ENCODE peak calls at places on chromosomes 13 and 19, in seven cellular contexts. O is K562, X is GM12892, R is GM12878, N is SK-N-SH, J is H1, Z is HepG2. B is an unnamed sample.

GRCh38 chr19:58361900-58362271 is 665 bp downstream of the ZNF497 start:
- DNase-seq in N (peak), Z (peak), R (no peak), X (peak), O (peak), J (no peak), B (peak)

GRCh38 chr19:32224371-32225244 is 120.8 kb upstream of the ZNF507 start:
- DNase-seq in N (peak), O (peak), X (peak), R (no peak), J (peak), Z (peak), B (peak)

GRCh38 chr13:44117351-44117750 is 237.6 kb downstream of the LACC1 start:
- DNase-seq in R (no peak), J (no peak), Z (no peak), X (no peak), N (no peak), O (no peak), B (no peak)

GRCh38 chr19:5515737-5516136 is 52.0 kb downstream of the TINCR start:
- DNase-seq in O (peak), N (no peak), R (no peak), X (no peak), Z (no peak), J (peak), B (no peak)

GRCh38 chr19:43765109-43765876 is 10.5 kb upstream of the SMG9 start:
- DNase-seq in Z (peak), N (no peak), O (peak), J (no peak), R (peak), X (no peak), B (no peak)

GRCh38 chr19:30215248-30215647 is 156.9 kb upstream of the ZNF536 start:
- DNase-seq in N (no peak), O (no peak), R (no peak), J (no peak), X (no peak), Z (no peak), B (no peak)

GRCh38 chr19:16069813-16070365 is 6.4 kb upstream of the TPM4 start:
- DNase-seq in N (no peak), O (no peak), R (no peak), J (no peak), X (no peak), Z (no peak), B (no peak)

GRCh38 chr13:21355304-21355703 is 103.8 kb downstream of the ZDHHC20 start:
- DNase-seq in R (no peak), Z (no peak), J (peak), X (no peak), N (no peak), O (no peak), B (no peak)

GRCh38 chr13:113804703-113805430 is 45.8 kb downstream of the TMEM255B start:
- DNase-seq in N (no peak), R (no peak), J (no peak), Z (no peak), X (no peak), O (no peak), B (no peak)

GRCh38 chr13:67107973-67108372 is 122.2 kb downstream of the PCDH9 start:
- DNase-seq in N (no peak), X (no peak), O (no peak), Z (no peak), R (no peak), J (no peak), B (no peak)

GRCh38 chr13:50080158-50080855 is 65.1 kb downstream of the KCNRG start:
- DNase-seq in X (no peak), O (peak), J (no peak), R (no peak), N (peak), Z (peak), B (no peak)

GRCh38 chr19:4496304-4496703 is 22.0 kb downstream of the PLIN4 start:
- DNase-seq in O (no peak), X (no peak), J (no peak), Z (no peak), N (no peak), R (no peak), B (no peak)

GRCh38 chr19:4493104-4493928 is 21.2 kb downstream of the HDGFL2 start:
- DNase-seq in J (no peak), X (no peak), Z (no peak), O (no peak), N (no peak), R (no peak), B (no peak)

GRCh38 chr19:4494691-4495064 is 22.6 kb downstream of the HDGFL2 start:
- DNase-seq in R (no peak), Z (no peak), O (no peak), X (no peak), J (no peak), N (no peak), B (no peak)

GRCh38 chr19:4493929-4494690 is 22.0 kb downstream of the HDGFL2 start:
- DNase-seq in N (no peak), Z (no peak), X (no peak), O (no peak), R (no peak), J (no peak), B (no peak)

GRCh38 chr19:4495471-4495870 is 22.8 kb downstream of the PLIN4 start:
- DNase-seq in J (peak), R (no peak), X (no peak), Z (no peak), O (no peak), N (no peak), B (peak)
- TF ChIP-seq TAF1 in J (no peak), R (no peak), X (no peak), Z (no peak), O (no peak), N (no peak), B (no peak)

DNA sequence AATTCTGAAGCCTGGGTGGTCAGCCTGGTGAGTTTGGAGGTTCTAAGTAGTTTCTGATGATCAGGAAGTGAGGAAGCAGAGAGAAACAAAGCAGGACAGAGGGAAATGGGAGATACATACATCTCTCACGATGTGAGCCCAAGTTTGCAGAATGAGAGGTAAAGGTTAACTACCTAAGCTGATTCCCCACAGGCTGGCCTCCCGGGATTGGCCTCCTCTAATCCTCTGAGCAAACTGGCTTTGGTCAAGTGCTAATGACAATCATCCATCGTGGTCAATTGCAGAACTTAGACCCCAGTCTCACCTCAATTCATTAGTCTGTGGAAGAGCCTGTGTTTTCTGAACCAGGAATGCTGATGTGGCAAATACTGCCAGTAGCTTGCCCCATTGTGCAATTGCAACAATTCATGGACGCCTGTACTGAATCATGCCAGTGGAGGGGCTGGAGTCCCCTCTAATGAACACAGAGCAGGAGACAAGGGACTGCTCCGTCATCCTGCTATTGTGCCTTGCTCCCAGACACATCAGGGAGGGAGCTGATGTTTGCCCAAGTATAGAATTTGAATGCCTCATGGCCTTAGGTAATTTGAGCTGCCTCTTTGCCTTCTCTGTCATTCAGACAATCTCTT is 1256.6 kb downstream of the EFNB2 start:
- DNase-seq in X (no peak), N (no peak), R (no peak), J (peak), Z (no peak), O (no peak), B (no peak)
- TF ChIP-seq TAF1 in X (no peak), N (no peak), R (no peak), J (no peak), Z (no peak), O (no peak), B (no peak)

DNA sequence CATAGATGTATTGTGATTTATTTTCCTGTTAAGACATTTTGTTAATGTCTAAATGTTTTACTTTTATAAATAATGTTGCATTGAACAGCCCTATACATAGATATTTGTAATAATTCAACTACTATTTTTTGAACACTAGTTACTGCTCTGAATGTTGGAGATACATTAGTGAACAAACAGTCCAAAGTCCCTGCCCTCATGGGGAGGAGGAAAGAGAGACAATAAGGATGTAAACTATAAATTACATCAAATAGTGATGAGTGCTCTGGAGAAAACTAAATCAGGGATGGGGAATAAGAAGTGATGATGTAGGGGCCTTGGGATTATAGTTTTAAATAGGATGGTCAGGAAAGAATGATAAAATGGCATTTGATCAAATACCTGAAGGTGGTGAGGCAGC is 12.3 kb upstream of the INTS6 start:
- DNase-seq in Z (peak), X (no peak), N (no peak), O (no peak), J (no peak), R (no peak), B (no peak)
- TF ChIP-seq TAF1 in Z (no peak), X (no peak), N (no peak), O (no peak), J (no peak), R (no peak), B (no peak)

DNA sequence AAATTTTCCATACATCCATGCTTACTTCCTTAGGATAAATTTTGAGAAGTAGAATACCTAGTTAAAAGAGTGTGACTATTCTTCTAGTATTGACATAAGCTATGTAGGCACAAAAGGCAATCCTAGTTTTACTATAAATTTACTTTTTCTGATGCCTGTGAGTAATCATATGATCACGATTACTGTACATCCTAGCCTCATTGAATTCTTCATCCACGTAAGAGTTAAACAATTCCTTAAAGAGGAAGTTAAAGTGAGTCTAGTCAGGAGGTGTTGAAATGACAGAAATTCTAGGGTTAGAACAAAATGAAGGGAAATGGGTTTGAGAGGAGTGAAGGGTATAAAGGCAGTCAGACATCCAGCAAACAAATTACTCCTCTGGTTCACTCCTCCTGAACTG is at the start of gene ACOD1:
- DNase-seq in X (no peak), R (no peak), N (no peak), O (no peak), J (no peak), Z (no peak), B (no peak)
- TF ChIP-seq TAF1 in X (no peak), R (no peak), N (no peak), O (no peak), J (no peak), Z (no peak), B (no peak)

GRCh38 chr13:108895220-108895704 is 265.9 kb downstream of the MYO16 start:
- DNase-seq in X (no peak), N (peak), O (no peak), J (no peak), Z (peak), R (no peak), B (no peak)
- TF ChIP-seq TAF1 in X (no peak), N (no peak), O (no peak), J (no peak), Z (no peak), R (no peak), B (no peak)

GRCh38 chr13:41059896-41060722 is 1.2 kb upstream of the WBP4 start:
- DNase-seq in J (peak), R (peak), O (peak), X (peak), N (peak), Z (peak), B (peak)

GRCh38 chr13:41061075-41061913 is at the start of gene WBP4:
- DNase-seq in N (peak), R (peak), X (peak), J (peak), O (peak), Z (peak), B (peak)

GRCh38 chr13:41064493-41064892 is 3.2 kb downstream of the WBP4 start:
- DNase-seq in X (no peak), Z (no peak), N (no peak), R (no peak), O (no peak), J (no peak), B (no peak)

GRCh38 chr13:41060723-41061074 is 610 bp upstream of the WBP4 start:
- DNase-seq in Z (peak), N (peak), O (peak), X (peak), J (peak), R (peak), B (peak)

GRCh38 chr13:41061914-41062837 is 867 bp downstream of the WBP4 start:
- DNase-seq in O (peak), X (peak), R (no peak), N (no peak), J (no peak), Z (no peak), B (no peak)
- TF ChIP-seq TAF1 in O (no peak), X (no peak), R (no peak), N (peak), J (no peak), Z (no peak), B (peak)